ENCODE peak calls at places on chromosomes 3 and 15, in four cellular contexts. N is omental fat pad, A is mesothelial cell of epicardium, U is heart left ventricle. J is an unnamed sample.

GRCh38 chr15:90222538-90222937 is 11.2 kb downstream of the CIB1 start:
- DNase-seq in A (no peak), N (no peak), U (no peak), J (no peak)

GRCh38 chr15:68829068-68829467 is 8.4 kb upstream of the ANP32A start:
- DNase-seq in U (no peak), A (no peak), N (no peak), J (no peak)

GRCh38 chr3:195352895-195353488 is 82.0 kb upstream of the XXYLT1 start:
- DNase-seq in U (no peak), A (no peak), N (no peak), J (no peak)

GRCh38 chr3:157423337-157423736 is 13.3 kb upstream of the PTX3 start:
- DNase-seq in U (no peak), N (no peak), A (no peak), J (no peak)

GRCh38 chr3:126848991-126849390 is 133.9 kb upstream of the PLXNA1 start:
- DNase-seq in U (no peak), N (no peak), A (peak), J (no peak)

GRCh38 chr3:190506271-190506670 is 7.6 kb upstream of the IL1RAP start:
- DNase-seq in A (no peak), N (no peak), U (no peak), J (no peak)

GRCh38 chr3:177437513-177438337 is 240.4 kb upstream of the TBL1XR1 start:
- DNase-seq in U (no peak), A (no peak), N (no peak), J (no peak)

GRCh38 chr15:76183906-76184639 is 124.3 kb downstream of the TMEM266 start:
- DNase-seq in N (no peak), A (no peak), U (no peak), J (no peak)

GRCh38 chr3:101574388-101575156 is 592 bp downstream of the PCNP start:
- DNase-seq in U (peak), A (peak), N (no peak), J (no peak)

GRCh38 chr15:91338763-91339162 is 238.7 kb downstream of the SV2B start:
- DNase-seq in N (no peak), U (no peak), A (peak), J (no peak)

GRCh38 chr15:31001702-31002101 is 10.3 kb upstream of the MTMR10 start:
- DNase-seq in N (no peak), U (no peak), A (no peak), J (no peak)

GRCh38 chr15:30999729-31000128 is 8.3 kb upstream of the MTMR10 start:
- DNase-seq in U (no peak), A (no peak), N (no peak), J (no peak)

GRCh38 chr15:30992465-30992864 is 1.0 kb upstream of the MTMR10 start:
- DNase-seq in N (no peak), U (no peak), A (no peak), J (no peak)

GRCh38 chr15:30992073-30992363 is 590 bp upstream of the MTMR10 start:
- DNase-seq in U (no peak), A (no peak), N (no peak), J (no peak)

GRCh38 chr15:30997270-30997669 is 5.8 kb upstream of the MTMR10 start:
- DNase-seq in A (no peak), N (no peak), U (no peak), J (no peak)
- TF ChIP-seq CTCF in A (no peak), N (no peak), U (no peak), J (no peak)

GRCh38 chr15:83372434-83372873 is 74.7 kb upstream of the SH3GL3 start:
- DNase-seq in N (no peak), A (no peak), U (no peak), J (no peak)
- TF ChIP-seq CTCF in N (no peak), A (no peak), U (no peak), J (no peak)

DNA sequence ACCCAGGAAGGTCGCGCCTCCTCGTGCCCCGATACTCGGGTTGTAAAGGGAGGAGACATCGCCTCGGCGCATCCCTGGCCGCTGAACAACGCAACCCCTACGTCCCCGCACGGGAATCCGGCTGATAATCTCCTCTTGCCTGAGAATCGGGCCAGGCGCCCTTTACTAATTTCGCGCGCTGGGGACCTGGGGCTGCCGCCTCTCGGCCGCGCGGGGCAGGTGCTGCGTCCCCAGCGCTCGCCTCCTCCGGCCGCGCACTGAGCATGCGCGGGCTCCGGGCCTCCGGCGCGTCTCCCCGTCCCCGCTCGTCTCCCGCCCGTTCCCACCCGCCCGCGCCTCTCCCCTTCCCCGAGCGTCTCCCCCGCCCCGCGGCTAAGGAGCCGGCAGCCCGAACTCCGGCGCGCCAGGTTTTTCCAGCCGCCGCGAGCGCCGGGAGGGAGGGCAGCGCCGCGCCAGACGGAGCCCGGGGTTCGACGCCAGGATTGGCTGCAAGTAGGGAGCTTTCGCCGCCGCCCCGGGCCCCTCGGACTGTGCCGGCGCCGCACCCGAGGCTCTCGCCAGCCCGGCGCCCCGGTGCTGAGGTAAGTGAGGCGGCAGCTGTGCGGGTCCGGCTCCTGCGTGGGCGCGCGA is at the start of gene CNTN4:
- DNase-seq in U (peak), N (no peak), A (peak), J (no peak)
- TF ChIP-seq CTCF in U (no peak), N (no peak), A (peak), J (no peak)

DNA sequence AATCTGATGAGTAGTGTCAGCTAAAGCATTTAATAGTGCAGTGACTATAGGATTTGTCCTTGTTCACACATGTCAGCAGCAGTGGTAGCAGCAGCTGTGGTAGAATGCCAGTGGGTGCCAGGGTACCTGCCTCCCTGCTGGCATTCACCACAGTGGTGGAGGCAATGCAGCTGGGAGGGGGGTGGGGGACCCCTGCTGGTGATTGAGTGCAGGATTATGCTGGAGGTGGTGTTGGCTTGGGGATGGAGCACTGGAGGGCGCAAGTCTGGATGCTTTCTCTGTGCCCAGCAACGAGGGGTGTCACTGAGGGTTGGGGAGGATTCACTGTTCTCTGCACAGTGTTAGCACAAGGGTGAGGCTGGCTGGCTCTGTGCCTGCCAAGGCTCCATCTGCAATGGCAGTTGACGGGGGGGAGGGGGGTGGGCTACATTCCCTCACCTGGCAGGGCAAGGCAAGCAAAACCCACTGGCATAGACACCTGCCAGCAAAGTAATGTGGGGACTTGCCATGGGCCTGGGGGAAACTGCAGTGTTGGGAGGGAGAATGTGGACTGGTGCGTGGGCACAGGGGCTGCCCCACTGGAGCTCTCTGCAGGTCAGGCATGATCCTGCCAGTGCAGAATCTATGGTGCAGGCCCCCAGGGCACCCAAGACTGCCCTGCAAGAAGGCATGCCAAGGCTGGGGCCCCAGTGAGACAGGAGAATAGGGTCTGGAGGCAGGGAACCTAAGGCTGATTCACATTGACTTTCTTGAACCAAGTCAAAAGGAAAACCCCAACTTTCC is 64.3 kb downstream of the MINDY4B start:
- DNase-seq in N (no peak), U (no peak), A (no peak), J (no peak)
- TF ChIP-seq CTCF in N (no peak), U (no peak), A (no peak), J (no peak)